ENCODE peak calls at places on chromosomes 6 and 20, in eight cellular contexts. One of them, this sample, is unnamed. For H3K9me3 and H3K4me1, the result is how much of the 10 kb centered on the place peaks cover.

GRCh38 chr6:114096553-114097172 is 125.7 kb upstream of the HDAC2 start:
- DNase-seq in keratinocyte: no peak
- DNase-seq in ascending aorta: no peak
- DNase-seq in fibroblast of lung: peak
- DNase-seq in heart left ventricle: no peak
- DNase-seq in aorta: no peak
- DNase-seq in lung: no peak
- DNase-seq in effector memory CD4-positive, alpha-beta T cell: peak
- DNase-seq in this sample: peak

GRCh38 chr6:126112171-126112632 is 125.9 kb downstream of the TRMT11 start:
- DNase-seq in heart left ventricle: no peak
- DNase-seq in aorta: no peak
- DNase-seq in ascending aorta: no peak
- DNase-seq in keratinocyte: no peak
- DNase-seq in fibroblast of lung: peak
- DNase-seq in lung: no peak
- DNase-seq in effector memory CD4-positive, alpha-beta T cell: no peak
- DNase-seq in this sample: no peak

GRCh38 chr6:89443658-89444057 is 10.7 kb downstream of the ANKRD6 start:
- DNase-seq in keratinocyte: no peak
- DNase-seq in effector memory CD4-positive, alpha-beta T cell: no peak
- DNase-seq in lung: no peak
- DNase-seq in aorta: no peak
- DNase-seq in ascending aorta: no peak
- DNase-seq in fibroblast of lung: no peak
- DNase-seq in heart left ventricle: no peak
- DNase-seq in this sample: peak

GRCh38 chr20:32466739-32467505 is 108.8 kb downstream of the ASXL1 start:
- DNase-seq in fibroblast of lung: no peak
- DNase-seq in heart left ventricle: peak
- DNase-seq in effector memory CD4-positive, alpha-beta T cell: no peak
- DNase-seq in keratinocyte: no peak
- DNase-seq in lung: no peak
- DNase-seq in ascending aorta: no peak
- DNase-seq in aorta: no peak
- DNase-seq in this sample: peak

GRCh38 chr6:158789115-158789917 is 29.9 kb downstream of the EZR start:
- DNase-seq in heart left ventricle: no peak
- DNase-seq in fibroblast of lung: no peak
- DNase-seq in keratinocyte: no peak
- DNase-seq in aorta: no peak
- DNase-seq in ascending aorta: no peak
- DNase-seq in effector memory CD4-positive, alpha-beta T cell: peak
- DNase-seq in lung: no peak
- DNase-seq in this sample: no peak

GRCh38 chr20:37378785-37379598 is 33.1 kb downstream of the SRC start:
- DNase-seq in effector memory CD4-positive, alpha-beta T cell: no peak
- DNase-seq in ascending aorta: peak
- DNase-seq in aorta: peak
- DNase-seq in keratinocyte: no peak
- DNase-seq in lung: no peak
- DNase-seq in fibroblast of lung: peak
- DNase-seq in heart left ventricle: no peak
- DNase-seq in this sample: peak

GRCh38 chr6:54980511-54981275 is 134.1 kb downstream of the FAM83B start:
- DNase-seq in keratinocyte: no peak
- DNase-seq in aorta: no peak
- DNase-seq in lung: no peak
- DNase-seq in heart left ventricle: no peak
- DNase-seq in effector memory CD4-positive, alpha-beta T cell: no peak
- DNase-seq in fibroblast of lung: peak
- DNase-seq in ascending aorta: no peak
- DNase-seq in this sample: no peak

GRCh38 chr6:144248470-144249301 is 36.4 kb upstream of the UTRN start:
- DNase-seq in ascending aorta: no peak
- DNase-seq in keratinocyte: no peak
- DNase-seq in effector memory CD4-positive, alpha-beta T cell: no peak
- DNase-seq in fibroblast of lung: peak
- DNase-seq in lung: no peak
- DNase-seq in heart left ventricle: no peak
- DNase-seq in aorta: no peak
- DNase-seq in this sample: no peak

GRCh38 chr6:144343736-144344428 is 58.7 kb downstream of the UTRN start:
- DNase-seq in keratinocyte: no peak
- DNase-seq in ascending aorta: no peak
- DNase-seq in heart left ventricle: no peak
- DNase-seq in effector memory CD4-positive, alpha-beta T cell: peak
- DNase-seq in fibroblast of lung: no peak
- DNase-seq in aorta: no peak
- DNase-seq in lung: no peak
- DNase-seq in this sample: no peak

GRCh38 chr6:134132494-134133141 is 80.2 kb upstream of the SLC2A12 start:
- DNase-seq in keratinocyte: no peak
- DNase-seq in fibroblast of lung: peak
- DNase-seq in heart left ventricle: no peak
- DNase-seq in ascending aorta: no peak
- DNase-seq in lung: no peak
- DNase-seq in aorta: no peak
- DNase-seq in effector memory CD4-positive, alpha-beta T cell: no peak
- DNase-seq in this sample: no peak

GRCh38 chr20:41499064-41499463 is 119.1 kb downstream of the CHD6 start:
- DNase-seq in fibroblast of lung: no peak
- DNase-seq in aorta: no peak
- DNase-seq in keratinocyte: no peak
- DNase-seq in effector memory CD4-positive, alpha-beta T cell: no peak
- DNase-seq in ascending aorta: no peak
- DNase-seq in heart left ventricle: no peak
- DNase-seq in lung: no peak
- DNase-seq in this sample: no peak

GRCh38 chr20:42483694-42484303 is 705.9 kb downstream of the PTPRT start:
- DNase-seq in fibroblast of lung: no peak
- DNase-seq in lung: no peak
- DNase-seq in effector memory CD4-positive, alpha-beta T cell: no peak
- DNase-seq in heart left ventricle: no peak
- DNase-seq in keratinocyte: no peak
- DNase-seq in ascending aorta: no peak
- DNase-seq in aorta: no peak
- DNase-seq in this sample: peak

GRCh38 chr6:112665815-112666214 is 318.7 kb downstream of the RFPL4B start:
- DNase-seq in ascending aorta: no peak
- DNase-seq in lung: no peak
- DNase-seq in aorta: no peak
- DNase-seq in effector memory CD4-positive, alpha-beta T cell: no peak
- DNase-seq in keratinocyte: no peak
- DNase-seq in fibroblast of lung: peak
- DNase-seq in heart left ventricle: no peak
- DNase-seq in this sample: no peak

GRCh38 chr20:17708675-17709360 is 9.1 kb downstream of the BANF2 start:
- DNase-seq in ascending aorta: no peak
- DNase-seq in lung: no peak
- DNase-seq in keratinocyte: no peak
- DNase-seq in effector memory CD4-positive, alpha-beta T cell: no peak
- DNase-seq in aorta: no peak
- DNase-seq in heart left ventricle: no peak
- DNase-seq in fibroblast of lung: no peak
- DNase-seq in this sample: no peak

GRCh38 chr6:89669002-89669401 is 30.5 kb upstream of the LYRM2 start:
- DNase-seq in ascending aorta: no peak
- DNase-seq in heart left ventricle: no peak
- DNase-seq in effector memory CD4-positive, alpha-beta T cell: no peak
- DNase-seq in fibroblast of lung: peak
- DNase-seq in keratinocyte: no peak
- DNase-seq in lung: no peak
- DNase-seq in aorta: no peak
- DNase-seq in this sample: no peak

GRCh38 chr20:51360451-51361230 is 181.9 kb downstream of the NFATC2 start:
- DNase-seq in keratinocyte: peak
- DNase-seq in heart left ventricle: no peak
- DNase-seq in fibroblast of lung: peak
- DNase-seq in lung: no peak
- DNase-seq in effector memory CD4-positive, alpha-beta T cell: no peak
- DNase-seq in aorta: peak
- DNase-seq in ascending aorta: peak
- DNase-seq in this sample: no peak

GRCh38 chr6:41682497-41682961 is 44.3 kb downstream of the MDFI start:
- DNase-seq in effector memory CD4-positive, alpha-beta T cell: no peak
- DNase-seq in lung: no peak
- DNase-seq in heart left ventricle: no peak
- DNase-seq in keratinocyte: no peak
- DNase-seq in fibroblast of lung: no peak
- DNase-seq in aorta: no peak
- DNase-seq in ascending aorta: no peak
- DNase-seq in this sample: peak

DNA sequence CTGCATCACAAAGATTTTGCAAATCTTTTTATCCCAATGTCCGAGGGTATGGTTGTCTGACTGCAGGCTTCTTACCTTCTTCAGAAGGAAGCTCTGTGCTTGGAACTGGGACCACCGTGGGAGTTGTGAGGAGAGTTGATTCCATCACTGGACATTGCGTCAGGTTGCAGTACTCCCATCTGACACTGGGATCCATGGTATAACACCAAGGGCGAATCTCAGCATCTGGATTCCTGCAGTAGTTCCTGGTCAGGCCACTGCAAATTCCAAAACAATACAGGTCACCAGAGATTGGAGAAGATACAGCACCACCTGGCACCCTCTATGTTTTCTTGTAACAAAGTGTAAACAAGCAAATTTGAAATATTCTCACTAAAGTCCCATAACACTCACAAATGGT is 77.7 kb downstream of the LPA start:
- DNase-seq in fibroblast of lung: no peak
- DNase-seq in keratinocyte: no peak
- DNase-seq in ascending aorta: no peak
- DNase-seq in effector memory CD4-positive, alpha-beta T cell: no peak
- DNase-seq in aorta: no peak
- DNase-seq in lung: no peak
- DNase-seq in heart left ventricle: no peak
- DNase-seq in this sample: no peak
- H3K9me3 ChIP-seq in fibroblast of lung: under half
- H3K9me3 ChIP-seq in keratinocyte: under half
- H3K9me3 ChIP-seq in ascending aorta: under half
- H3K9me3 ChIP-seq in effector memory CD4-positive, alpha-beta T cell: under half
- H3K9me3 ChIP-seq in aorta: under half
- H3K9me3 ChIP-seq in lung: under half
- H3K9me3 ChIP-seq in heart left ventricle: under half
- H3K9me3 ChIP-seq in this sample: under half

GRCh38 chr20:47352332-47353223 is 3.9 kb downstream of the ZMYND8 start:
- DNase-seq in keratinocyte: no peak
- DNase-seq in fibroblast of lung: peak
- DNase-seq in aorta: no peak
- DNase-seq in heart left ventricle: no peak
- DNase-seq in effector memory CD4-positive, alpha-beta T cell: no peak
- DNase-seq in lung: peak
- DNase-seq in ascending aorta: no peak
- DNase-seq in this sample: peak
- H3K4me1 ChIP-seq in keratinocyte: half or more
- H3K4me1 ChIP-seq in fibroblast of lung: half or more
- H3K4me1 ChIP-seq in aorta: under half
- H3K4me1 ChIP-seq in heart left ventricle: half or more
- H3K4me1 ChIP-seq in effector memory CD4-positive, alpha-beta T cell: half or more
- H3K4me1 ChIP-seq in lung: half or more
- H3K4me1 ChIP-seq in ascending aorta: half or more
- H3K4me1 ChIP-seq in this sample: half or more

GRCh38 chr20:45908086-45908485 is 3.9 kb downstream of the PLTP start:
- DNase-seq in ascending aorta: no peak
- DNase-seq in lung: no peak
- DNase-seq in keratinocyte: no peak
- DNase-seq in effector memory CD4-positive, alpha-beta T cell: no peak
- DNase-seq in fibroblast of lung: no peak
- DNase-seq in aorta: no peak
- DNase-seq in heart left ventricle: no peak
- DNase-seq in this sample: no peak

GRCh38 chr20:45902199-45902701 is 9.7 kb downstream of the PLTP start:
- DNase-seq in ascending aorta: no peak
- DNase-seq in heart left ventricle: no peak
- DNase-seq in fibroblast of lung: no peak
- DNase-seq in lung: no peak
- DNase-seq in effector memory CD4-positive, alpha-beta T cell: no peak
- DNase-seq in aorta: no peak
- DNase-seq in keratinocyte: no peak
- DNase-seq in this sample: no peak

GRCh38 chr20:45905505-45906079 is 6.4 kb downstream of the PLTP start:
- DNase-seq in keratinocyte: no peak
- DNase-seq in ascending aorta: no peak
- DNase-seq in effector memory CD4-positive, alpha-beta T cell: no peak
- DNase-seq in aorta: no peak
- DNase-seq in heart left ventricle: no peak
- DNase-seq in fibroblast of lung: peak
- DNase-seq in lung: no peak
- DNase-seq in this sample: no peak

GRCh38 chr20:45907219-45907948 is 4.6 kb downstream of the PLTP start:
- DNase-seq in heart left ventricle: no peak
- DNase-seq in fibroblast of lung: no peak
- DNase-seq in ascending aorta: no peak
- DNase-seq in keratinocyte: no peak
- DNase-seq in effector memory CD4-positive, alpha-beta T cell: no peak
- DNase-seq in aorta: no peak
- DNase-seq in lung: no peak
- DNase-seq in this sample: no peak

DNA sequence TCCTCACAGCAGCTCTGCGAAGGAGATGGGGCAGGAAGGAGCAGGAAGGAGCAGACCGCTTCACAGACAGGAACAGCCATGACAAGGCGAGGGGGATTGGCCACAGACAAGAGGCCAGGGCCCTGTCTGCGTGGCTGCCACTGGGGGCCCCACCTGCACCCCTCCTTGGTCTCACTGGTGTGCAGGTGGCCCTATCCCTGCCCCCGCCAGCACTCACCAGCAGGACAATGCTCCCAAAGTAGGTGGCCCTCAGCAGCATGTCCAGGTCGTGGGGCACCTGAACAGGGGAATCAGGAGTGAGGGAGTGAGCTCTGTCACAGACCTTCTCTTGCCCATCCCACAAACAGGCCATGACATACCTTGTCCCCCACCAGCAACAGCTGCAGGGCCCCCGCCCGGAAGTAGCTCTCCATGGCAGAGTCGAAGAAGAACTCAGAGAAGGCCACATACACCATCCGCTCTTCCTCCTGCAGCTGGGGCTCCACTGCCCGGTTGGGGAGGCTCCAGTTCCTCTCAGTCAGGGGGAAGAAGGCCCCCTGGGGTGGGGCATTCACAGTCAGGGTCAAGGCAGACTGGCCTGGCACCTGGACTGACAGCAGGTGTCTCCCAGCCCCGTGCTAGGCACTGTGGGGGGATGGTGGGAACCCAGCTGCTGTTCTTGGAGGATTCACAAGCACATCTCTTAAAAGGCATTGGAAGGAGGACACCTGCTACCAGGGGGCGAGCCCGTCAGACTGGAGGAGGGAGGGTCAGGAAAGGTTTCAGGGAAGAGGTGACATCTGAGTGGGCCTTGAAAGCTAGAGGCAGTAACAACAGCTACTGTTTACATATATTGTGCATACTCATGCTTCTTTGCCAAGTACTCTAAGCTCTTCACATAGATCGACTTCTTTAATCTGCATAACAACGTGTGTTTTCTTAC is 7.1 kb downstream of the PLTP start:
- DNase-seq in heart left ventricle: no peak
- DNase-seq in keratinocyte: no peak
- DNase-seq in lung: no peak
- DNase-seq in fibroblast of lung: no peak
- DNase-seq in effector memory CD4-positive, alpha-beta T cell: no peak
- DNase-seq in aorta: no peak
- DNase-seq in ascending aorta: no peak
- DNase-seq in this sample: no peak
- H3K4me3 ChIP-seq in heart left ventricle: no peak
- H3K4me3 ChIP-seq in keratinocyte: no peak
- H3K4me3 ChIP-seq in lung: no peak
- H3K4me3 ChIP-seq in fibroblast of lung: no peak
- H3K4me3 ChIP-seq in effector memory CD4-positive, alpha-beta T cell: no peak
- H3K4me3 ChIP-seq in aorta: no peak
- H3K4me3 ChIP-seq in ascending aorta: no peak
- H3K4me3 ChIP-seq in this sample: no peak

GRCh38 chr6:360791-361373 is 30.7 kb upstream of the IRF4 start:
- DNase-seq in heart left ventricle: no peak
- DNase-seq in keratinocyte: no peak
- DNase-seq in ascending aorta: no peak
- DNase-seq in lung: no peak
- DNase-seq in fibroblast of lung: no peak
- DNase-seq in aorta: no peak
- DNase-seq in effector memory CD4-positive, alpha-beta T cell: no peak
- DNase-seq in this sample: no peak
- H3K9me3 ChIP-seq in heart left ventricle: under half
- H3K9me3 ChIP-seq in keratinocyte: under half
- H3K9me3 ChIP-seq in ascending aorta: under half
- H3K9me3 ChIP-seq in lung: under half
- H3K9me3 ChIP-seq in fibroblast of lung: under half
- H3K9me3 ChIP-seq in aorta: under half
- H3K9me3 ChIP-seq in effector memory CD4-positive, alpha-beta T cell: under half
- H3K9me3 ChIP-seq in this sample: under half

This sample was measured in body of pancreas.